ENCODE peak calls at places on chromosomes 12 and 14, in eight cellular contexts. One of them, this sample, is unnamed.

GRCh38 chr12:113127791-113128199 is 7.8 kb downstream of the RASAL1 start:
- DNase-seq in A549: no peak
- DNase-seq in GM23338: no peak
- DNase-seq in K562: no peak
- DNase-seq in HCT116: no peak
- DNase-seq in HL-60: no peak
- DNase-seq in HepG2: no peak
- DNase-seq in SK-N-SH: peak; percentile 21
- DNase-seq in this sample: no peak

GRCh38 chr14:51386983-51387730 is 147.1 kb downstream of the TMX1 start:
- DNase-seq in A549: peak; percentile 9
- DNase-seq in GM23338: no peak
- DNase-seq in K562: no peak
- DNase-seq in HCT116: no peak
- DNase-seq in HL-60: no peak
- DNase-seq in HepG2: no peak
- DNase-seq in SK-N-SH: no peak
- DNase-seq in this sample: no peak

GRCh38 chr12:26044007-26044394 is 80.8 kb downstream of the BHLHE41 start:
- DNase-seq in A549: no peak
- DNase-seq in GM23338: no peak
- DNase-seq in K562: no peak
- DNase-seq in HCT116: no peak
- DNase-seq in HL-60: no peak
- DNase-seq in HepG2: no peak
- DNase-seq in SK-N-SH: no peak
- DNase-seq in this sample: no peak

GRCh38 chr14:69133206-69134125 is 19.5 kb downstream of the DCAF5 start:
- DNase-seq in A549: peak; percentile 19
- DNase-seq in GM23338: no peak
- DNase-seq in K562: peak; percentile 20
- DNase-seq in HCT116: no peak
- DNase-seq in HL-60: no peak
- DNase-seq in HepG2: no peak
- DNase-seq in SK-N-SH: peak; percentile 28
- DNase-seq in this sample: no peak

GRCh38 chr12:67943295-67943892 is 45.9 kb upstream of the IFNG-AS1 start:
- DNase-seq in A549: peak; percentile 67
- DNase-seq in GM23338: peak; percentile 80
- DNase-seq in K562: peak; percentile 19
- DNase-seq in HCT116: peak; percentile 39
- DNase-seq in HL-60: peak; percentile 42
- DNase-seq in HepG2: peak; percentile 46
- DNase-seq in SK-N-SH: peak; percentile 48
- DNase-seq in this sample: peak; percentile 47

GRCh38 chr12:3038931-3039510 is 38.2 kb upstream of the TSPAN9 start:
- DNase-seq in A549: no peak
- DNase-seq in GM23338: no peak
- DNase-seq in K562: no peak
- DNase-seq in HCT116: no peak
- DNase-seq in HL-60: no peak
- DNase-seq in HepG2: no peak
- DNase-seq in SK-N-SH: no peak
- DNase-seq in this sample: no peak

GRCh38 chr14:93035917-93036651 is 79.6 kb downstream of the ITPK1 start:
- DNase-seq in A549: peak; percentile 61
- DNase-seq in GM23338: no peak
- DNase-seq in K562: peak; percentile 54
- DNase-seq in HCT116: no peak
- DNase-seq in HL-60: no peak
- DNase-seq in HepG2: peak; percentile 91
- DNase-seq in SK-N-SH: no peak
- DNase-seq in this sample: no peak

GRCh38 chr12:64109706-64110105 is 112.4 kb downstream of the KICS2 start:
- DNase-seq in A549: no peak
- DNase-seq in GM23338: no peak
- DNase-seq in K562: no peak
- DNase-seq in HCT116: no peak
- DNase-seq in HL-60: no peak
- DNase-seq in HepG2: no peak
- DNase-seq in SK-N-SH: no peak
- DNase-seq in this sample: no peak

GRCh38 chr14:99342204-99342603 is 70.2 kb upstream of the BCL11B start:
- DNase-seq in A549: no peak
- DNase-seq in GM23338: no peak
- DNase-seq in K562: no peak
- DNase-seq in HCT116: no peak
- DNase-seq in HL-60: no peak
- DNase-seq in HepG2: no peak
- DNase-seq in SK-N-SH: no peak
- DNase-seq in this sample: no peak

GRCh38 chr12:57580466-57580795 is 10.6 kb upstream of the PIP4K2C start:
- DNase-seq in A549: no peak
- DNase-seq in GM23338: no peak
- DNase-seq in K562: no peak
- DNase-seq in HCT116: no peak
- DNase-seq in HL-60: no peak
- DNase-seq in HepG2: no peak
- DNase-seq in SK-N-SH: peak; percentile 25
- DNase-seq in this sample: no peak

GRCh38 chr12:52074656-52075408 is 4.7 kb upstream of the SMIM41 start:
- DNase-seq in A549: no peak
- DNase-seq in GM23338: no peak
- DNase-seq in K562: no peak
- DNase-seq in HCT116: no peak
- DNase-seq in HL-60: no peak
- DNase-seq in HepG2: no peak
- DNase-seq in SK-N-SH: no peak
- DNase-seq in this sample: no peak

GRCh38 chr12:52075409-52075724 is 4.1 kb upstream of the SMIM41 start:
- DNase-seq in A549: no peak
- DNase-seq in GM23338: no peak
- DNase-seq in K562: no peak
- DNase-seq in HCT116: no peak
- DNase-seq in HL-60: no peak
- DNase-seq in HepG2: no peak
- DNase-seq in SK-N-SH: no peak
- DNase-seq in this sample: no peak

GRCh38 chr12:52076811-52077210 is 2.7 kb upstream of the SMIM41 start:
- DNase-seq in A549: no peak
- DNase-seq in GM23338: no peak
- DNase-seq in K562: no peak
- DNase-seq in HCT116: no peak
- DNase-seq in HL-60: no peak
- DNase-seq in HepG2: no peak
- DNase-seq in SK-N-SH: no peak
- DNase-seq in this sample: no peak

GRCh38 chr12:52073531-52073950 is 3.8 kb downstream of the ATG101 start:
- DNase-seq in A549: no peak
- DNase-seq in GM23338: no peak
- DNase-seq in K562: no peak
- DNase-seq in HCT116: no peak
- DNase-seq in HL-60: no peak
- DNase-seq in HepG2: no peak
- DNase-seq in SK-N-SH: no peak
- DNase-seq in this sample: no peak

DNA sequence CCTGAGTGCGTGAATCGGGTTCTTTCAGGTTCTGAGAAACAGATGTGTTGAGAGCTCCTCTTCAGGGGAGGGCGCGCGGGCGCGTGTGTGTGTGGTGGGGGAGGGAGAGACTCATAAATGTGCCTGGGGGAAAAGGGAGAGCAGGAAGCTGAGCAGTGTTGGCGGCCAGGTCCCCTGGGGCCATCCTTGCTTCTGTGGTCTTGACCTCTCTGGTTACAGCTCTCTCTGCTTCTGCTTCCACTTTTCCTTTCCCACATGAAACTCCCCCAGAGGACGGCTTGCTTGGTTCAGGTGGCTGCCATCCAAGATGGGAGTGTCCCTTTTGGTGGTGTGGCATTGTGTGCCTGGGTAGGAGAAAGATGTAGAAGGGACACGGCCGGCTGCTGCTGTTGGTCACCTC is 4.2 kb downstream of the ATG101 start:
- DNase-seq in A549: no peak
- DNase-seq in GM23338: no peak
- DNase-seq in K562: no peak
- DNase-seq in HCT116: no peak
- DNase-seq in HL-60: peak; percentile 88
- DNase-seq in HepG2: no peak
- DNase-seq in SK-N-SH: no peak
- DNase-seq in this sample: no peak
- TF ChIP-seq REST in A549: no peak
- TF ChIP-seq REST in GM23338: no peak
- TF ChIP-seq REST in K562: no peak
- TF ChIP-seq REST in HCT116: no peak
- TF ChIP-seq REST in HL-60: no peak
- TF ChIP-seq REST in HepG2: no peak
- TF ChIP-seq REST in SK-N-SH: no peak
- TF ChIP-seq REST in this sample: no peak

DNA sequence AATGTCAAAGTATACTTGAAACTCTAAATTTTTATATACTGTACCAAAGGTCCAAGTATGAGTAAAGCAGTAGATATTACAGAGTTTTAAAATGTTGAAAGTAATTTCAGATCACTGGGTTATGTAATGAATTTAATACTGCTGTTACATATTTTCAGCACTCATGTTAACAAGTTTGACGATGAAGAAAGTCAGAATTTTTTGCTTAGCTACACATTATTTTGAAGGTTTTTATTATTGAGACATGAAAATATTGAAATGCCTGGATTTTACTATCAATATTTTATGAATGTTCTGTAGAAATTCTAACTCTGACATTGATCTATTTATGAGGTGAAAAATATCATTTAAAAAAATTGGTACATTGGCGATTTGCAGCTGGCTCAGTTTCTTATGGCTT is 1030.3 kb downstream of the FSCB start:
- DNase-seq in A549: no peak
- DNase-seq in GM23338: no peak
- DNase-seq in K562: no peak
- DNase-seq in HCT116: no peak
- DNase-seq in HL-60: no peak
- DNase-seq in HepG2: no peak
- DNase-seq in SK-N-SH: no peak
- DNase-seq in this sample: no peak
- H3K4me3 ChIP-seq in A549: no peak overlapping the region
- H3K4me3 ChIP-seq in GM23338: no peak overlapping the region
- H3K4me3 ChIP-seq in K562: no peak overlapping the region
- H3K4me3 ChIP-seq in HCT116: no peak overlapping the region
- H3K4me3 ChIP-seq in HL-60: no peak overlapping the region
- H3K4me3 ChIP-seq in HepG2: no peak overlapping the region
- H3K4me3 ChIP-seq in SK-N-SH: no peak overlapping the region
- H3K4me3 ChIP-seq in this sample: no peak overlapping the region

GRCh38 chr12:30985814-30986452 is 59.4 kb downstream of the TSPAN11 start:
- DNase-seq in A549: peak; percentile 55
- DNase-seq in GM23338: peak; percentile 79
- DNase-seq in K562: peak; percentile 41
- DNase-seq in HCT116: peak; percentile 27
- DNase-seq in HL-60: peak; percentile 33
- DNase-seq in HepG2: peak; percentile 33
- DNase-seq in SK-N-SH: peak; percentile 88
- DNase-seq in this sample: peak; percentile 30
- TF ChIP-seq REST in A549: no peak
- TF ChIP-seq REST in GM23338: no peak
- TF ChIP-seq REST in K562: no peak
- TF ChIP-seq REST in HCT116: no peak
- TF ChIP-seq REST in HL-60: no peak
- TF ChIP-seq REST in HepG2: no peak
- TF ChIP-seq REST in SK-N-SH: no peak
- TF ChIP-seq REST in this sample: no peak

GRCh38 chr12:123108682-123109066 is 42.2 kb downstream of the PITPNM2 start:
- DNase-seq in A549: no peak
- DNase-seq in GM23338: no peak
- DNase-seq in K562: no peak
- DNase-seq in HCT116: no peak
- DNase-seq in HL-60: no peak
- DNase-seq in HepG2: no peak
- DNase-seq in SK-N-SH: no peak
- DNase-seq in this sample: no peak

GRCh38 chr12:123114305-123115083 is 36.4 kb downstream of the PITPNM2 start:
- DNase-seq in A549: no peak
- DNase-seq in GM23338: no peak
- DNase-seq in K562: no peak
- DNase-seq in HCT116: no peak
- DNase-seq in HL-60: no peak
- DNase-seq in HepG2: no peak
- DNase-seq in SK-N-SH: no peak
- DNase-seq in this sample: no peak

GRCh38 chr12:123109319-123109772 is 41.5 kb downstream of the PITPNM2 start:
- DNase-seq in A549: no peak
- DNase-seq in GM23338: no peak
- DNase-seq in K562: no peak
- DNase-seq in HCT116: no peak
- DNase-seq in HL-60: no peak
- DNase-seq in HepG2: no peak
- DNase-seq in SK-N-SH: no peak
- DNase-seq in this sample: no peak

GRCh38 chr12:123113038-123113437 is 37.9 kb downstream of the PITPNM2 start:
- DNase-seq in A549: no peak
- DNase-seq in GM23338: no peak
- DNase-seq in K562: no peak
- DNase-seq in HCT116: no peak
- DNase-seq in HL-60: no peak
- DNase-seq in HepG2: no peak
- DNase-seq in SK-N-SH: no peak
- DNase-seq in this sample: no peak

GRCh38 chr12:123111498-123112165 is 39.3 kb downstream of the PITPNM2 start:
- DNase-seq in A549: no peak
- DNase-seq in GM23338: no peak
- DNase-seq in K562: no peak
- DNase-seq in HCT116: no peak
- DNase-seq in HL-60: no peak
- DNase-seq in HepG2: no peak
- DNase-seq in SK-N-SH: no peak
- DNase-seq in this sample: no peak
- H3K4me3 ChIP-seq in A549: no peak overlapping the region
- H3K4me3 ChIP-seq in GM23338: no peak overlapping the region
- H3K4me3 ChIP-seq in K562: no peak overlapping the region
- H3K4me3 ChIP-seq in HCT116: no peak overlapping the region
- H3K4me3 ChIP-seq in HL-60: no peak overlapping the region
- H3K4me3 ChIP-seq in HepG2: no peak overlapping the region
- H3K4me3 ChIP-seq in SK-N-SH: no peak overlapping the region
- H3K4me3 ChIP-seq in this sample: no peak overlapping the region

GRCh38 chr14:21589317-21589716 is 9.4 kb upstream of the OR10G3 start:
- DNase-seq in A549: no peak
- DNase-seq in GM23338: no peak
- DNase-seq in K562: no peak
- DNase-seq in HCT116: no peak
- DNase-seq in HL-60: no peak
- DNase-seq in HepG2: no peak
- DNase-seq in SK-N-SH: no peak
- DNase-seq in this sample: no peak
- TF ChIP-seq REST in A549: no peak
- TF ChIP-seq REST in GM23338: no peak
- TF ChIP-seq REST in K562: no peak
- TF ChIP-seq REST in HCT116: no peak
- TF ChIP-seq REST in HL-60: no peak
- TF ChIP-seq REST in HepG2: no peak
- TF ChIP-seq REST in SK-N-SH: no peak
- TF ChIP-seq REST in this sample: no peak

This sample was measured in Panc1.